ENCODE peak calls at places on chromosomes 12 and 14, in six cellular contexts. J is MM.1S, Z is mucosa of descending colon, K is lung, L is body of pancreas, X is tibial artery. Y is an unnamed sample.

GRCh38 chr12:21337453-21337852 is 2.7 kb upstream of the SLCO1A2 start:
- DNase-seq in L (no peak), X (no peak), J (no peak), Z (no peak), K (no peak), Y (no peak)

GRCh38 chr14:91961297-91962220 is 14.1 kb upstream of the FBLN5 start:
- DNase-seq in J (no peak), L (no peak), X (no peak), Z (no peak), K (no peak), Y (no peak)

GRCh38 chr12:79317184-79317847 is 373.4 kb downstream of the PAWR start:
- DNase-seq in J (no peak), L (no peak), Z (no peak), K (no peak), X (no peak), Y (no peak)

GRCh38 chr12:104467346-104467837 is 10.6 kb downstream of the CHST11 start:
- DNase-seq in L (no peak), X (no peak), Z (no peak), J (peak), K (no peak), Y (no peak)

GRCh38 chr12:79439179-79439825 is 251.5 kb downstream of the PAWR start:
- DNase-seq in J (no peak), L (no peak), K (no peak), X (no peak), Z (no peak), Y (no peak)

GRCh38 chr12:96224219-96224615 is 30.0 kb downstream of the ELK3 start:
- DNase-seq in J (no peak), K (no peak), L (no peak), X (no peak), Z (no peak), Y (no peak)

GRCh38 chr14:72999316-72999715 is 27.6 kb downstream of the ZFYVE1 start:
- DNase-seq in L (no peak), Z (no peak), J (no peak), X (no peak), K (no peak), Y (no peak)

GRCh38 chr12:114676142-114676741 is 7.7 kb downstream of the TBX3 start:
- DNase-seq in J (no peak), L (no peak), Z (no peak), X (no peak), K (no peak), Y (no peak)

GRCh38 chr12:52529846-52530245 is 9.7 kb upstream of the KRT5 start:
- DNase-seq in J (no peak), L (no peak), K (no peak), Z (no peak), X (peak), Y (no peak)

GRCh38 chr14:58771016-58771415 is 133.3 kb downstream of the DACT1 start:
- DNase-seq in K (no peak), Z (no peak), X (no peak), J (no peak), L (no peak), Y (no peak)

GRCh38 chr14:58638231-58639205 is 756 bp downstream of the DACT1 start:
- DNase-seq in J (no peak), X (peak), L (peak), Z (peak), K (no peak), Y (peak)

GRCh38 chr14:76603713-76604112 is 157.6 kb upstream of the VASH1 start:
- DNase-seq in J (no peak), L (no peak), Z (no peak), X (no peak), K (no peak), Y (no peak)

DNA sequence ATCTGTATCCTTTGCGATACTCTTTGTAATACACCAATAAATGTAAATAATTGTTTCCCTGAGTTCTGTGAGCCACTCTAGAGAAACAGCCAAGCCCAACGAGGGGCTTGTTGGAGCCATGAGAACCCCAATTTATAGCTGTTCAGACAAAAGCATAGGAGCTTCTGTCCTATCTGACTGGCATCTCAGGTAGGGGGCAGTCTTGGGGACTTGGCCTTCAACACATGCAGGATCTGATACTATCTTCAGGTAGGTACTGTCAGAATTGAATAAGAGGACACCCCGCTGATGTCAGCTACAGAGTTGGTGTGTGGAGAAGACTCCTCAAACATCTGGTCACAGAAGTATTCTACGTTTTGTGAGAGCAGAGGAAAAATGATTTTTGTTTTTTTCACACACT is 25.3 kb downstream of the TXNDC16 start:
- DNase-seq in Z (no peak), K (no peak), J (no peak), X (no peak), L (no peak), Y (no peak)
- TF ChIP-seq CTCF in Z (no peak), K (no peak), J (no peak), X (no peak), L (no peak), Y (no peak)

GRCh38 chr14:64891839-64892375 is 12.2 kb upstream of the SPTB start:
- DNase-seq in J (peak), X (no peak), K (no peak), L (peak), Z (peak), Y (peak)
- TF ChIP-seq CTCF in J (peak), X (peak), K (peak), L (peak), Z (no peak), Y (peak)

DNA sequence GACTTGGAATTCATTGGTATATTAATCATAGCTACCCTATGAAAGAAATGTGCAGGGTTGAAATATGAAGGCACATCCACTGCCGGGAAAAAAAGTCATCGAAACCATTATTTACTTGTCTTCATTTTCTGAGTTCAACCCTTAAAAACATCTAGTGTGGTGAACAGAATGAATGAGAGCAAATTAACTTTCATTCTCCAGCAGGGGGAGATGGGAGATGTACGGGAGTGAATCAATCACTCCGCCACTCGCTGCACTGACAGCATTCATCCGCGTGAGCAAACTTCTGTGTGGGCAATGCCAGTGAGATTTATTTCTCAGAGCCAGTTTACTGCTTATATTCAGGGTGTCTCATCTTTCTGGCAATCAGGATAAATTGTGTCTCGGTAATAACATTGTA is 463.5 kb upstream of the MIS18BP1 start:
- DNase-seq in J (no peak), X (no peak), Z (no peak), K (no peak), L (no peak), Y (no peak)
- TF ChIP-seq CTCF in J (no peak), X (no peak), Z (no peak), K (no peak), L (no peak), Y (no peak)

GRCh38 chr14:51370758-51371386 is 130.8 kb downstream of the TMX1 start:
- DNase-seq in J (no peak), Z (no peak), L (no peak), X (no peak), K (no peak), Y (no peak)

GRCh38 chr14:51365241-51365940 is 125.3 kb downstream of the TMX1 start:
- DNase-seq in J (no peak), Z (no peak), X (no peak), L (no peak), K (no peak), Y (no peak)

GRCh38 chr14:51368721-51369163 is 128.7 kb downstream of the TMX1 start:
- DNase-seq in Z (peak), L (peak), K (no peak), J (no peak), X (no peak), Y (no peak)

GRCh38 chr14:51367600-51367931 is 127.5 kb downstream of the TMX1 start:
- DNase-seq in K (no peak), L (no peak), J (no peak), Z (no peak), X (no peak), Y (no peak)

GRCh38 chr14:51369814-51370213 is 129.8 kb downstream of the TMX1 start:
- DNase-seq in K (no peak), J (peak), L (no peak), X (no peak), Z (no peak), Y (peak)
- TF ChIP-seq CTCF in K (no peak), J (peak), L (peak), X (no peak), Z (peak), Y (peak)

GRCh38 chr14:99394602-99395001 is 86.1 kb downstream of the SETD3 start:
- DNase-seq in K (no peak), L (no peak), X (no peak), Z (no peak), J (no peak), Y (no peak)

GRCh38 chr14:99395904-99396530 is 84.6 kb downstream of the SETD3 start:
- DNase-seq in K (no peak), L (no peak), Z (no peak), J (no peak), X (no peak), Y (no peak)

GRCh38 chr14:99389171-99389826 is 91.4 kb downstream of the SETD3 start:
- DNase-seq in X (no peak), K (no peak), L (peak), J (no peak), Z (peak), Y (peak)

GRCh38 chr14:99391671-99392070 is 89.0 kb downstream of the SETD3 start:
- DNase-seq in J (no peak), L (no peak), K (peak), X (no peak), Z (no peak), Y (no peak)

DNA sequence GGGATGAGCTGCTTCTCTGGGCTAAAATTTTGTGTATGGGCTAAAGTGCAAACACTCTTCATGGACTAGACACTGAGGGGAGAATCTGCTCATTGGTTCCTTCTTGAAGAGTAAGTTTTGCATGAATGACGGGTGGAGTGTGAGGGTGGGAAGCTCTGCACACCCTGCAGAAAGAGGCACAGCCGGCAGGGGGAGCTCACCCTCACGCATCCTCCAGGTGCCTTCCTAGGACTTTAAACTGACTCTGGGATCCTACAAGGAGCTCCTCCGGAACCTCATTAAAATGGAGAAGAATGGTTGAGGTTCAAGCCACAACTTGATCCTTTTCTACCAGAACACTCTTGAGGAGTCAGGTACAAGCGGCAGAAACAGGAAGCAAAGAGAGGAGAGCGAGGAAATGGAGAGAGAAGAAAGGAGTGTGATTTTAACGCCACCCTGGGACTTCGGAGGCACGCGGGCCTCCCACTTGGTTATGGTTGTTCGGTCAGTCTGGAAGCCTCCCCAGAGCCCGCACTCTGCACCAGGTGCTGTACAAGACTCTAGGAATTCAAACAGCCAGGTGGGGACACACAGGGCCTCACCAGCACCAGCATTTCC is 87.5 kb downstream of the SETD3 start:
- DNase-seq in X (no peak), L (peak), K (no peak), J (no peak), Z (peak), Y (peak)
- TF ChIP-seq CTCF in X (peak), L (peak), K (peak), J (peak), Z (peak), Y (peak)